ENCODE peak calls at places on chromosome 17, in seven cellular contexts. One of them, this sample, is unnamed.

GRCh38 chr17:5241861-5242671 is 7.4 kb upstream of the SCIMP start:
- DNase-seq in tibial nerve: no peak
- DNase-seq in IMR-90: no peak
- DNase-seq in A549: no peak
- DNase-seq in body of pancreas: no peak
- DNase-seq in uterus: no peak
- DNase-seq in ovary: no peak
- DNase-seq in this sample: no peak

GRCh38 chr17:60165976-60166375 is 16.2 kb downstream of the CA4 start:
- DNase-seq in tibial nerve: no peak
- DNase-seq in IMR-90: no peak
- DNase-seq in A549: no peak
- DNase-seq in body of pancreas: no peak
- DNase-seq in uterus: no peak
- DNase-seq in ovary: no peak
- DNase-seq in this sample: peak; percentile 66

GRCh38 chr17:62627904-62628603 is 584 bp downstream of the MRC2 start:
- DNase-seq in tibial nerve: no peak
- DNase-seq in IMR-90: peak; percentile 74
- DNase-seq in A549: peak; percentile 55
- DNase-seq in body of pancreas: no peak
- DNase-seq in uterus: peak; percentile 83
- DNase-seq in ovary: peak; percentile 88
- DNase-seq in this sample: peak; percentile 81

GRCh38 chr17:32504166-32504990 is 17.6 kb downstream of the CDK5R1 start:
- DNase-seq in tibial nerve: no peak
- DNase-seq in IMR-90: no peak
- DNase-seq in A549: no peak
- DNase-seq in body of pancreas: no peak
- DNase-seq in uterus: no peak
- DNase-seq in ovary: no peak
- DNase-seq in this sample: no peak

GRCh38 chr17:2054262-2054739 is 602 bp upstream of the HIC1 start:
- DNase-seq in tibial nerve: no peak
- DNase-seq in IMR-90: peak; percentile 55
- DNase-seq in A549: no peak
- DNase-seq in body of pancreas: no peak
- DNase-seq in uterus: peak; percentile 64
- DNase-seq in ovary: peak; percentile 79
- DNase-seq in this sample: peak; percentile 34

GRCh38 chr17:2712300-2713043 is 908 bp upstream of the CLUH start:
- DNase-seq in tibial nerve: no peak
- DNase-seq in IMR-90: no peak
- DNase-seq in A549: no peak
- DNase-seq in body of pancreas: no peak
- DNase-seq in uterus: no peak
- DNase-seq in ovary: peak; percentile 41
- DNase-seq in this sample: peak; percentile 41

GRCh38 chr17:63419949-63420867 is 25.9 kb downstream of the CYB561 start:
- DNase-seq in tibial nerve: no peak
- DNase-seq in IMR-90: no peak
- DNase-seq in A549: no peak
- DNase-seq in body of pancreas: no peak
- DNase-seq in uterus: no peak
- DNase-seq in ovary: no peak
- DNase-seq in this sample: no peak

GRCh38 chr17:19357351-19358140 is 5.0 kb downstream of the B9D1 start:
- DNase-seq in tibial nerve: no peak
- DNase-seq in IMR-90: no peak
- DNase-seq in A549: no peak
- DNase-seq in body of pancreas: no peak
- DNase-seq in uterus: no peak
- DNase-seq in ovary: no peak
- DNase-seq in this sample: no peak

GRCh38 chr17:16934133-16934795 is 37.7 kb downstream of the TNFRSF13B start:
- DNase-seq in tibial nerve: no peak
- DNase-seq in IMR-90: no peak
- DNase-seq in A549: no peak
- DNase-seq in body of pancreas: no peak
- DNase-seq in uterus: no peak
- DNase-seq in ovary: no peak
- DNase-seq in this sample: no peak

GRCh38 chr17:67753026-67753425 is 35.3 kb downstream of the NOL11 start:
- DNase-seq in tibial nerve: no peak
- DNase-seq in IMR-90: no peak
- DNase-seq in A549: no peak
- DNase-seq in body of pancreas: no peak
- DNase-seq in uterus: no peak
- DNase-seq in ovary: no peak
- DNase-seq in this sample: no peak

GRCh38 chr17:58669853-58670252 is 22.0 kb downstream of the TEX14 start:
- DNase-seq in tibial nerve: no peak
- DNase-seq in IMR-90: no peak
- DNase-seq in A549: no peak
- DNase-seq in body of pancreas: no peak
- DNase-seq in uterus: no peak
- DNase-seq in ovary: no peak
- DNase-seq in this sample: no peak

GRCh38 chr17:35214192-35214591 is 20.0 kb upstream of the SLC35G3 start:
- DNase-seq in tibial nerve: no peak
- DNase-seq in IMR-90: no peak
- DNase-seq in A549: no peak
- DNase-seq in body of pancreas: no peak
- DNase-seq in uterus: no peak
- DNase-seq in ovary: no peak
- DNase-seq in this sample: peak; percentile 57

GRCh38 chr17:58331815-58332719 is 3.5 kb upstream of the TSPOAP1 start:
- DNase-seq in tibial nerve: peak; percentile 43
- DNase-seq in IMR-90: no peak
- DNase-seq in A549: no peak
- DNase-seq in body of pancreas: peak; percentile 75
- DNase-seq in uterus: peak; percentile 32
- DNase-seq in ovary: peak; percentile 43
- DNase-seq in this sample: peak; percentile 97

GRCh38 chr17:2008332-2009126 is 16.6 kb downstream of the RTN4RL1 start:
- DNase-seq in tibial nerve: no peak
- DNase-seq in IMR-90: no peak
- DNase-seq in A549: no peak
- DNase-seq in body of pancreas: no peak
- DNase-seq in uterus: no peak
- DNase-seq in ovary: no peak
- DNase-seq in this sample: peak; percentile 11

GRCh38 chr17:6948562-6948961 is 47.3 kb upstream of the ALOX12 start:
- DNase-seq in tibial nerve: no peak
- DNase-seq in IMR-90: no peak
- DNase-seq in A549: no peak
- DNase-seq in body of pancreas: no peak
- DNase-seq in uterus: no peak
- DNase-seq in ovary: no peak
- DNase-seq in this sample: peak; percentile 85

GRCh38 chr17:73292031-73292531 is 19.7 kb downstream of the CDC42EP4 start:
- DNase-seq in tibial nerve: no peak
- DNase-seq in IMR-90: peak; percentile 83
- DNase-seq in A549: no peak
- DNase-seq in body of pancreas: peak; percentile 60
- DNase-seq in uterus: no peak
- DNase-seq in ovary: no peak
- DNase-seq in this sample: peak; percentile 55

GRCh38 chr17:66965801-66966528 is 1.5 kb downstream of the CACNG4 start:
- DNase-seq in tibial nerve: no peak
- DNase-seq in IMR-90: no peak
- DNase-seq in A549: no peak
- DNase-seq in body of pancreas: no peak
- DNase-seq in uterus: no peak
- DNase-seq in ovary: no peak
- DNase-seq in this sample: no peak

GRCh38 chr17:40854175-40854814 is 12.7 kb downstream of the KRT12 start:
- DNase-seq in tibial nerve: no peak
- DNase-seq in IMR-90: peak; percentile 93
- DNase-seq in A549: peak; percentile 71
- DNase-seq in body of pancreas: no peak
- DNase-seq in uterus: no peak
- DNase-seq in ovary: no peak
- DNase-seq in this sample: peak; percentile 58

GRCh38 chr17:946510-947236 is 32.9 kb downstream of the NXN start:
- DNase-seq in tibial nerve: no peak
- DNase-seq in IMR-90: no peak
- DNase-seq in A549: no peak
- DNase-seq in body of pancreas: no peak
- DNase-seq in uterus: no peak
- DNase-seq in ovary: no peak
- DNase-seq in this sample: no peak

GRCh38 chr17:72151565-72152391 is 31.0 kb downstream of the SOX9 start:
- DNase-seq in tibial nerve: no peak
- DNase-seq in IMR-90: peak; percentile 72
- DNase-seq in A549: peak; percentile 99
- DNase-seq in body of pancreas: peak; percentile 73
- DNase-seq in uterus: no peak
- DNase-seq in ovary: no peak
- DNase-seq in this sample: no peak

GRCh38 chr17:61586031-61586566 is 4.9 kb downstream of the NACA2 start:
- DNase-seq in tibial nerve: no peak
- DNase-seq in IMR-90: no peak
- DNase-seq in A549: no peak
- DNase-seq in body of pancreas: no peak
- DNase-seq in uterus: no peak
- DNase-seq in ovary: no peak
- DNase-seq in this sample: no peak

GRCh38 chr17:57295526-57296023 is 39.3 kb downstream of the MSI2 start:
- DNase-seq in tibial nerve: no peak
- DNase-seq in IMR-90: peak; percentile 71
- DNase-seq in A549: no peak
- DNase-seq in body of pancreas: no peak
- DNase-seq in uterus: no peak
- DNase-seq in ovary: no peak
- DNase-seq in this sample: no peak

GRCh38 chr17:80119271-80119791 is 17.9 kb downstream of the GAA start:
- DNase-seq in tibial nerve: no peak
- DNase-seq in IMR-90: no peak
- DNase-seq in A549: no peak
- DNase-seq in body of pancreas: no peak
- DNase-seq in uterus: no peak
- DNase-seq in ovary: no peak
- DNase-seq in this sample: no peak

GRCh38 chr17:48724241-48725004 is 1.4 kb downstream of the PRAC2 start:
- DNase-seq in tibial nerve: peak; percentile 76
- DNase-seq in IMR-90: peak; percentile 67
- DNase-seq in A549: peak; percentile 68
- DNase-seq in body of pancreas: peak; percentile 87
- DNase-seq in uterus: peak; percentile 83
- DNase-seq in ovary: peak; percentile 88
- DNase-seq in this sample: peak; percentile 73
- H3K4me3 ChIP-seq in tibial nerve: no peak overlapping the region
- H3K4me3 ChIP-seq in IMR-90: no peak overlapping the region
- H3K4me3 ChIP-seq in A549: no peak overlapping the region
- H3K4me3 ChIP-seq in body of pancreas: no peak overlapping the region
- H3K4me3 ChIP-seq in uterus: no peak overlapping the region
- H3K4me3 ChIP-seq in ovary: no peak overlapping the region
- H3K4me3 ChIP-seq in this sample: no peak overlapping the region

GRCh38 chr17:76498886-76499667 is 2.1 kb downstream of the RHBDF2 start:
- DNase-seq in tibial nerve: no peak
- DNase-seq in IMR-90: no peak
- DNase-seq in A549: peak; percentile 53
- DNase-seq in body of pancreas: peak; percentile 52
- DNase-seq in uterus: no peak
- DNase-seq in ovary: no peak
- DNase-seq in this sample: no peak
- TF ChIP-seq POLR2A in tibial nerve: no peak
- TF ChIP-seq POLR2A in IMR-90: no peak
- TF ChIP-seq POLR2A in A549: no peak
- TF ChIP-seq POLR2A in body of pancreas: peak; percentile 5
- TF ChIP-seq POLR2A in uterus: no peak
- TF ChIP-seq POLR2A in ovary: no peak
- TF ChIP-seq POLR2A in this sample: no peak

GRCh38 chr17:38600906-38601305 is 4.8 kb downstream of the SRCIN1 start:
- DNase-seq in tibial nerve: no peak
- DNase-seq in IMR-90: no peak
- DNase-seq in A549: no peak
- DNase-seq in body of pancreas: no peak
- DNase-seq in uterus: no peak
- DNase-seq in ovary: no peak
- DNase-seq in this sample: no peak

GRCh38 chr17:38601539-38602351 is 4.0 kb downstream of the SRCIN1 start:
- DNase-seq in tibial nerve: no peak
- DNase-seq in IMR-90: no peak
- DNase-seq in A549: peak; percentile 47
- DNase-seq in body of pancreas: no peak
- DNase-seq in uterus: no peak
- DNase-seq in ovary: peak; percentile 45
- DNase-seq in this sample: no peak

GRCh38 chr17:38602862-38603785 is 2.6 kb downstream of the SRCIN1 start:
- DNase-seq in tibial nerve: no peak
- DNase-seq in IMR-90: no peak
- DNase-seq in A549: no peak
- DNase-seq in body of pancreas: no peak
- DNase-seq in uterus: no peak
- DNase-seq in ovary: no peak
- DNase-seq in this sample: no peak

GRCh38 chr17:38603786-38604478 is 1.8 kb downstream of the SRCIN1 start:
- DNase-seq in tibial nerve: no peak
- DNase-seq in IMR-90: no peak
- DNase-seq in A549: no peak
- DNase-seq in body of pancreas: no peak
- DNase-seq in uterus: no peak
- DNase-seq in ovary: no peak
- DNase-seq in this sample: no peak

GRCh38 chr17:38602453-38602852 is 3.3 kb downstream of the SRCIN1 start:
- DNase-seq in tibial nerve: no peak
- DNase-seq in IMR-90: no peak
- DNase-seq in A549: no peak
- DNase-seq in body of pancreas: no peak
- DNase-seq in uterus: no peak
- DNase-seq in ovary: no peak
- DNase-seq in this sample: no peak
- H3K4me3 ChIP-seq in tibial nerve: no peak overlapping the region
- H3K4me3 ChIP-seq in IMR-90: no peak overlapping the region
- H3K4me3 ChIP-seq in A549: no peak overlapping the region
- H3K4me3 ChIP-seq in body of pancreas: no peak overlapping the region
- H3K4me3 ChIP-seq in uterus: no peak overlapping the region
- H3K4me3 ChIP-seq in ovary: no peak overlapping the region
- H3K4me3 ChIP-seq in this sample: no peak overlapping the region

DNA sequence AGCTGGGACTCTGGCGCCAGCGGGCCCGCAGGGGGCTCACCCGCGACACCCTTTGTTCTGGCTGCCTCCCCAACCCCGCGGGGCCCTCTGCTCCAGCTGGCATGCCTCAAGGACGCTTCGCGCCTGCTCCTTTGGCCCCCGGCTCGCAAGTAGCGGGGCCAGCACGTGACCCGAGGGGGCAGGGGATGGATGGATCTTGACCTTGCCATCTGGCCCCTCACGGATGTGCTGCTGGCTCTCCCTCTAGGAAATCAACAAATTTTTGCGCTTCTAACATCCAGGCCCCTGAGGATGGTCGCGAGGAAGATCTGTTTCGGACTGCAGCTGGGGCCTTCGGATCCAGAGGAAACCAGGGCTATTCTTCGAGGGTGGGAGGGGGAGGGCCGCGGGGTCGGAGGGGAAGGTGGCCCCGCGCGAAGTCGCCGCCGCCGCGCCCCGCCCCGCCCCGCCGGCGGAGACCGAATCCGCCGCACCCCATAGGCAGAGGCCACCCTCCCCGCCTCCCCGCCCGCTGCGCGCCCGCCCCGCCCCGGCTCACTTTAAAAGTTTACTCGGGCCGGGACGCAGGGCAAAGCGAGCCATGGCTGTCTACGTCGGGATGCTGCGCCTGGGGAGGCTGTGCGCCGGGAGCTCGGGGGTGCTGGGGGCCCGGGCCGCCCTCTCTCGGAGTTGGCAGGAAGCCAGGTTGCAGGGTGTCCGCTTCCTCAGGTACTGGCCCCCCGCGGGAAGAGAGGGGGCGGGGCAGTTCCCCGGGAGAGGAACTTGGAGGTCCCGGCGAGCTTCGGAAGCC is at the start of gene ACSF2:
- DNase-seq in tibial nerve: peak; percentile 42
- DNase-seq in IMR-90: peak; percentile 22
- DNase-seq in A549: peak; percentile 87
- DNase-seq in body of pancreas: peak; percentile 73
- DNase-seq in uterus: peak; percentile 75
- DNase-seq in ovary: peak; percentile 82
- DNase-seq in this sample: peak; percentile 68
- TF ChIP-seq POLR2A in tibial nerve: peak; percentile 50
- TF ChIP-seq POLR2A in IMR-90: no peak
- TF ChIP-seq POLR2A in A549: no peak
- TF ChIP-seq POLR2A in body of pancreas: peak; percentile 51
- TF ChIP-seq POLR2A in uterus: peak; percentile 59
- TF ChIP-seq POLR2A in ovary: no peak
- TF ChIP-seq POLR2A in this sample: peak; percentile 46

This sample was measured in NB4.